ENCODE peak calls at places on chromosomes 3 and 15, in seven cellular contexts. C is activated CD8-positive, alpha-beta memory T cell treated with anti-CD3 and anti-CD28 coated beads for 24 hours; B is activated T-helper 2 cell treated with anti-CD3 and anti-CD28 coated beads, Interferon-gamma antibody, Interleukin-2, Interleukin-4, amounts not matched to agents 10 μg/mL and 5 μg/mL and 100 μg/mL, durations not matched to agents 14 hours and 24 hours and 36 hours; Z is activated CD4-positive, CD25-positive, alpha-beta regulatory T cell; V is NCI-H526; D is osteocyte; U is iPS-NIHi11. J is an unnamed sample.

GRCh38 chr3:72247645-72248388 is 462.9 kb upstream of the PROK2 start:
- DNase-seq in D (no peak), B (no peak), C (no peak), Z (no peak), U (no peak), V (no peak), J (no peak)

GRCh38 chr3:173371848-173372487 is 25.6 kb upstream of the NLGN1 start:
- DNase-seq in B (no peak), U (peak), D (no peak), V (peak), Z (no peak), C (no peak), J (peak)

GRCh38 chr15:67165653-67166260 is 88.7 kb downstream of the AAGAB start:
- DNase-seq in B (no peak), U (peak), V (no peak), Z (no peak), C (no peak), D (no peak), J (no peak)

GRCh38 chr3:131688370-131688769 is 185.6 kb upstream of the MRPL3 start:
- DNase-seq in C (no peak), B (no peak), Z (no peak), V (no peak), D (no peak), U (no peak), J (no peak)

GRCh38 chr15:47750030-47750739 is 32.9 kb downstream of the SEMA6D start:
- DNase-seq in U (no peak), V (no peak), B (no peak), C (no peak), Z (no peak), D (no peak), J (no peak)

GRCh38 chr3:78337801-78338211 is 1297.9 kb downstream of the ROBO2 start:
- DNase-seq in Z (no peak), C (no peak), U (no peak), D (no peak), B (no peak), V (no peak), J (peak)

GRCh38 chr15:100775581-100776185 is 103.9 kb upstream of the ALDH1A3 start:
- DNase-seq in V (no peak), U (no peak), B (peak), C (no peak), D (no peak), Z (no peak), J (no peak)

GRCh38 chr3:129068291-129068886 is 7.8 kb downstream of the GP9 start:
- DNase-seq in Z (no peak), C (peak), D (no peak), U (no peak), B (no peak), V (no peak), J (peak)

GRCh38 chr3:57100046-57100695 is 39.7 kb downstream of the SPATA12 start:
- DNase-seq in D (peak), U (peak), B (peak), V (peak), Z (peak), C (peak), J (peak)

GRCh38 chr3:197209366-197210260 is 88.8 kb downstream of the DLG1 start:
- DNase-seq in C (no peak), B (no peak), Z (no peak), D (no peak), U (no peak), V (no peak), J (no peak)

GRCh38 chr3:41190509-41191284 is 8.6 kb upstream of the CTNNB1 start:
- DNase-seq in B (no peak), Z (no peak), U (no peak), D (no peak), V (no peak), C (no peak), J (peak)

GRCh38 chr3:50323614-50324199 is 1.2 kb upstream of the HYAL2 start:
- DNase-seq in C (no peak), B (no peak), U (no peak), Z (no peak), D (no peak), V (no peak), J (no peak)

GRCh38 chr3:52280046-52280445 is 1.6 kb upstream of the WDR82 start:
- DNase-seq in Z (no peak), D (no peak), C (no peak), B (no peak), V (no peak), U (no peak), J (peak)

GRCh38 chr15:57401546-57401945 is 25.2 kb downstream of the CGNL1 start:
- DNase-seq in B (no peak), C (no peak), V (no peak), D (no peak), U (no peak), Z (no peak), J (no peak)

GRCh38 chr15:43230640-43231115 is 9.9 kb upstream of the EPB42 start:
- DNase-seq in U (no peak), B (no peak), V (no peak), Z (no peak), C (no peak), D (no peak), J (no peak)

GRCh38 chr15:43748376-43748775 is 2.1 kb downstream of the PDIA3 start:
- DNase-seq in U (no peak), Z (no peak), V (no peak), D (no peak), C (no peak), B (no peak), J (no peak)

GRCh38 chr3:9122732-9123364 is 126.6 kb downstream of the SRGAP3 start:
- DNase-seq in B (no peak), Z (no peak), U (no peak), V (no peak), C (no peak), D (no peak), J (peak)